ENCODE peak calls at places on chromosome 22, in six cellular contexts. X is body of pancreas, U is endothelial cell, H is AG08395, Z is lower leg skin, M is NCI-H1092 treated with DMSO at 0.1 percent for 48 hours. L is an unnamed sample.

GRCh38 chr22:43157874-43158546 is 6.7 kb downstream of the TSPO start:
- DNase-seq in X (no peak), U (no peak), H (no peak), Z (no peak), M (no peak), L (no peak)

GRCh38 chr22:34688825-34689224 is 377.1 kb upstream of the ISX start:
- DNase-seq in X (no peak), U (no peak), H (no peak), Z (no peak), M (no peak), L (no peak)

GRCh38 chr22:31818481-31819392 is 64.9 kb downstream of the DEPDC5 start:
- DNase-seq in X (no peak), U (no peak), H (peak), Z (no peak), M (no peak), L (peak)

GRCh38 chr22:27241430-27242110 is 560.0 kb downstream of the MN1 start:
- DNase-seq in X (peak), U (no peak), H (peak), Z (no peak), M (peak), L (peak)

GRCh38 chr22:22020425-22020852 is 37.9 kb upstream of the TOP3B start:
- DNase-seq in X (no peak), U (no peak), H (no peak), Z (no peak), M (no peak), L (no peak)

GRCh38 chr22:23833911-23834317 is 4.9 kb downstream of the DERL3 start:
- DNase-seq in X (no peak), U (no peak), H (no peak), Z (no peak), M (no peak), L (no peak)

GRCh38 chr22:38782402-38783094 is 11.4 kb downstream of the DNAL4 start:
- DNase-seq in X (no peak), U (no peak), H (peak), Z (no peak), M (no peak), L (peak)

GRCh38 chr22:37295213-37295886 is 13.0 kb downstream of the CYTH4 start:
- DNase-seq in X (no peak), U (no peak), H (no peak), Z (no peak), M (no peak), L (no peak)

GRCh38 chr22:45542001-45542520 is 39.4 kb downstream of the FBLN1 start:
- DNase-seq in X (no peak), U (no peak), H (no peak), Z (no peak), M (no peak), L (no peak)

GRCh38 chr22:18952022-18952421 is 15.9 kb upstream of the PRODH start:
- DNase-seq in X (no peak), U (peak), H (no peak), Z (no peak), M (no peak), L (no peak)

GRCh38 chr22:19770349-19771220 is 10.0 kb downstream of the TBX1 start:
- DNase-seq in X (no peak), U (no peak), H (no peak), Z (no peak), M (no peak), L (no peak)

GRCh38 chr22:21819183-21819770 is 48.2 kb downstream of the MAPK1 start:
- DNase-seq in X (no peak), U (no peak), H (no peak), Z (no peak), M (no peak), L (no peak)

GRCh38 chr22:43826142-43827093 is 14.3 kb upstream of the EFCAB6 start:
- DNase-seq in X (peak), U (no peak), H (peak), Z (peak), M (no peak), L (peak)

GRCh38 chr22:37244114-37244921 is at the start of gene RAC2:
- DNase-seq in X (peak), U (peak), H (peak), Z (peak), M (no peak), L (peak)

GRCh38 chr22:33006955-33007318 is 51.2 kb downstream of the SYN3 start:
- DNase-seq in X (no peak), U (no peak), H (no peak), Z (no peak), M (no peak), L (no peak)

GRCh38 chr22:45218974-45219373 is 21.7 kb downstream of the KIAA0930 start:
- DNase-seq in X (no peak), U (no peak), H (no peak), Z (no peak), M (no peak), L (peak)

GRCh38 chr22:49662681-49663080 is 165.0 kb downstream of the BRD1 start:
- DNase-seq in X (no peak), U (no peak), H (no peak), Z (peak), M (no peak), L (no peak)

L was measured in AG10803.